ENCODE peak calls at places on chromosome 1, in five cellular contexts. R is thoracic aorta, T is KBM-7, K is cerebellar nuclear complex, S is glomerular endothelial cell. E is an unnamed sample.

GRCh38 chr1:47659141-47659540 is 221.3 kb downstream of the FOXD2 start:
- DNase-seq in R (no peak), T (no peak), K (no peak), S (no peak), E (no peak)

GRCh38 chr1:24216254-24216653 is 29.2 kb upstream of the IFNLR1 start:
- DNase-seq in R (no peak), T (no peak), K (peak), S (no peak), E (no peak)

GRCh38 chr1:119893827-119894700 is 2.3 kb downstream of the ADAM30 start:
- DNase-seq in R (no peak), T (no peak), K (no peak), S (no peak), E (no peak)

GRCh38 chr1:221712776-221713431 is 29.0 kb downstream of the DUSP10 start:
- DNase-seq in R (no peak), T (peak), K (no peak), S (no peak), E (no peak)

GRCh38 chr1:226605573-226605950 is 57.0 kb downstream of the STUM start:
- DNase-seq in R (no peak), T (no peak), K (no peak), S (no peak), E (no peak)

GRCh38 chr1:22930235-22930912 is 42.3 kb downstream of the LACTBL1 start:
- DNase-seq in R (no peak), T (peak), K (no peak), S (no peak), E (no peak)

GRCh38 chr1:90133133-90133532 is 138.2 kb downstream of the ZNF326 start:
- DNase-seq in R (no peak), T (peak), K (peak), S (no peak), E (no peak)

GRCh38 chr1:227245613-227246320 is 72.5 kb downstream of the CDC42BPA start:
- DNase-seq in R (no peak), T (no peak), K (no peak), S (no peak), E (no peak)

E was measured in Panc1.